ENCODE peak calls at places on chromosomes 4 and X, in five cellular contexts. H is adrenal gland, E is thoracic aorta, R is T-helper 2 cell, A is HTR-8/SVneo. X is an unnamed sample.

GRCh38 chrX:65690057-65690855 is 22.8 kb downstream of the MSN start:
- DNase-seq in H (no peak), E (no peak), R (no peak), A (no peak), X (peak)

GRCh38 chr4:110533940-110534339 is 58.0 kb downstream of the ENPEP start:
- DNase-seq in H (no peak), E (no peak), R (no peak), A (peak), X (peak)

GRCh38 chr4:164779811-164780216 is 25.9 kb downstream of the SMIM31 start:
- DNase-seq in H (peak), E (no peak), R (no peak), A (peak), X (peak)

GRCh38 chrX:7112071-7112470 is 35.4 kb upstream of the STS start:
- DNase-seq in H (no peak), E (no peak), R (no peak), A (no peak), X (no peak)

GRCh38 chr4:8215641-8216442 is 16.8 kb downstream of the SH3TC1 start:
- DNase-seq in H (no peak), E (no peak), R (no peak), A (no peak), X (no peak)

GRCh38 chrX:49184294-49185061 is 1.7 kb downstream of the PRICKLE3 start:
- DNase-seq in H (peak), E (peak), R (no peak), A (peak), X (peak)

GRCh38 chr4:112775801-112776200 is 138.9 kb downstream of the LARP7 start:
- DNase-seq in H (no peak), E (no peak), R (no peak), A (no peak), X (no peak)

GRCh38 chr4:153483432-153484418 is 17.6 kb downstream of the TMEM131L start:
- DNase-seq in H (no peak), E (no peak), R (no peak), A (no peak), X (no peak)

GRCh38 chr4:53589511-53589910 is 1.8 kb downstream of the LNX1 start:
- DNase-seq in H (no peak), E (no peak), R (no peak), A (no peak), X (no peak)

GRCh38 chr4:103895876-103896465 is 176.2 kb upstream of the TACR3 start:
- DNase-seq in H (no peak), E (no peak), R (no peak), A (no peak), X (no peak)

GRCh38 chr4:105859233-105859632 is 36.0 kb upstream of the NPNT start:
- DNase-seq in H (no peak), E (no peak), R (no peak), A (peak), X (no peak)

GRCh38 chrX:41335590-41336331 is 1.8 kb downstream of the DDX3X start:
- DNase-seq in H (no peak), E (no peak), R (no peak), A (no peak), X (no peak)

GRCh38 chr4:10161840-10162239 is 45.2 kb upstream of the WDR1 start:
- DNase-seq in H (no peak), E (no peak), R (no peak), A (no peak), X (no peak)

GRCh38 chr4:17511950-17512795 is at the start of gene QDPR:
- DNase-seq in H (peak), E (no peak), R (peak), A (peak), X (peak)

GRCh38 chr4:171203425-171203824 is 609.8 kb upstream of the GALNTL6 start:
- DNase-seq in H (no peak), E (no peak), R (no peak), A (peak), X (no peak)

GRCh38 chrX:134727363-134727762 is 69.1 kb upstream of the PLAC1 start:
- DNase-seq in H (no peak), E (no peak), R (no peak), A (no peak), X (no peak)

GRCh38 chr4:69860007-69860406 is at the start of gene SULT1E1:
- DNase-seq in H (no peak), E (no peak), R (no peak), A (no peak), X (no peak)

GRCh38 chr4:8340721-8341680 is 71.4 kb downstream of the HTRA3 start:
- DNase-seq in H (no peak), E (no peak), R (no peak), A (no peak), X (no peak)

GRCh38 chr4:63618883-63619573 is 790.2 kb downstream of the TECRL start:
- DNase-seq in H (no peak), E (no peak), R (no peak), A (no peak), X (no peak)

GRCh38 chr4:6596948-6597347 is 22.0 kb downstream of the MAN2B2 start:
- DNase-seq in H (no peak), E (no peak), R (no peak), A (no peak), X (no peak)

GRCh38 chr4:86522349-86522748 is 71.8 kb upstream of the PTPN13 start:
- DNase-seq in H (no peak), E (no peak), R (no peak), A (no peak), X (no peak)

GRCh38 chrX:357693-358471 is 28.8 kb downstream of the PPP2R3B start:
- DNase-seq in H (no peak), E (no peak), R (no peak), A (peak), X (no peak)

GRCh38 chr4:147760176-147760575 is 28.3 kb downstream of the ARHGAP10 start:
- DNase-seq in H (no peak), E (no peak), R (no peak), A (no peak), X (no peak)

GRCh38 chrX:40943093-40943641 is 142.1 kb upstream of the USP9X start:
- DNase-seq in H (no peak), E (no peak), R (no peak), A (no peak), X (no peak)

GRCh38 chr4:123352240-123352945 is 44.2 kb upstream of the SPRY1 start:
- DNase-seq in H (no peak), E (no peak), R (no peak), A (no peak), X (peak)

GRCh38 chrX:19840899-19841648 is 46.3 kb downstream of the SH3KBP1 start:
- DNase-seq in H (no peak), E (no peak), R (peak), A (no peak), X (no peak)

GRCh38 chr4:56681158-56681848 is at the start of gene HOPX:
- DNase-seq in H (peak), E (no peak), R (peak), A (no peak), X (no peak)

GRCh38 chrX:118117069-118117405 is 427 bp upstream of the KLHL13 start:
- DNase-seq in H (no peak), E (no peak), R (no peak), A (no peak), X (peak)

GRCh38 chr4:56844817-56845580 is 23.5 kb upstream of the SPINK2 start:
- DNase-seq in H (no peak), E (no peak), R (no peak), A (no peak), X (no peak)

GRCh38 chr4:105990933-105991332 is 95.7 kb downstream of the NPNT start:
- DNase-seq in H (peak), E (peak), R (no peak), A (no peak), X (no peak)

GRCh38 chr4:118743867-118744266 is 58.7 kb downstream of the METTL14 start:
- DNase-seq in H (peak), E (no peak), R (no peak), A (no peak), X (no peak)

GRCh38 chr4:174503079-174503724 is 19.1 kb downstream of the HPGD start:
- DNase-seq in H (no peak), E (no peak), R (no peak), A (no peak), X (no peak)

GRCh38 chr4:108345862-108346530 is 177.3 kb upstream of the LEF1 start:
- DNase-seq in H (no peak), E (no peak), R (no peak), A (no peak), X (no peak)

GRCh38 chrX:108516184-108516583 is 76.5 kb downstream of the COL4A5 start:
- DNase-seq in H (no peak), E (no peak), R (no peak), A (no peak), X (peak)

GRCh38 chr4:88244821-88245579 is 39.4 kb downstream of the PPM1K start:
- DNase-seq in H (no peak), E (no peak), R (peak), A (no peak), X (no peak)

GRCh38 chr4:173371292-173372192 is 788 bp downstream of the SAP30 start:
- DNase-seq in H (peak), E (peak), R (peak), A (peak), X (peak)

GRCh38 chr4:84324850-84325249 is 174.2 kb downstream of the NKX6-1 start:
- DNase-seq in H (no peak), E (no peak), R (no peak), A (no peak), X (no peak)

X was measured in SJSA1.